ENCODE peak calls at places on chromosome 19, in ten cellular contexts. O, R, D, M, W, G, H, B, K and L are unnamed samples.

GRCh38 chr19:48152552-48152951 is 17.6 kb downstream of the LIG1 start:
- DNase-seq in O (peak), R (peak), D (peak), M (peak), W (peak), G (peak), H (peak), B (no peak), K (peak), L (peak)

GRCh38 chr19:37999309-38000213 is 92.6 kb downstream of the SIPA1L3 start:
- DNase-seq in O (peak), R (peak), D (no peak), M (peak), W (peak), G (no peak), H (no peak), B (peak), K (peak), L (peak)

GRCh38 chr19:41363753-41364545 is at the start of gene B9D2:
- DNase-seq in O (peak), R (peak), D (peak), M (peak), W (peak), G (peak), H (peak), B (peak), K (peak), L (peak)

GRCh38 chr19:13037161-13037560 is 41.9 kb downstream of the NFIX start:
- DNase-seq in O (peak), R (no peak), D (no peak), M (peak), W (peak), G (no peak), H (no peak), B (peak), K (peak), L (peak)

GRCh38 chr19:6086081-6086858 is 24.0 kb downstream of the RFX2 start:
- DNase-seq in O (no peak), R (no peak), D (no peak), M (peak), W (peak), G (no peak), H (no peak), B (no peak), K (peak), L (peak)

GRCh38 chr19:37903096-37903495 is 3.3 kb downstream of the WDR87 start:
- DNase-seq in O (no peak), R (no peak), D (no peak), M (no peak), W (no peak), G (no peak), H (no peak), B (no peak), K (no peak), L (no peak)

GRCh38 chr19:30344446-30345425 is 27.4 kb upstream of the ZNF536 start:
- DNase-seq in O (peak), R (no peak), D (no peak), M (no peak), W (no peak), G (no peak), H (no peak), B (no peak), K (peak), L (no peak)

GRCh38 chr19:16496613-16496983 is 404 bp downstream of the C19orf44 start:
- DNase-seq in O (no peak), R (peak), D (no peak), M (peak), W (peak), G (no peak), H (peak), B (no peak), K (peak), L (peak)

GRCh38 chr19:41940443-41941409 is 12.5 kb upstream of the ERFL start:
- DNase-seq in O (no peak), R (no peak), D (no peak), M (no peak), W (no peak), G (no peak), H (no peak), B (no peak), K (no peak), L (no peak)

GRCh38 chr19:45446295-45446694 is 21.5 kb upstream of the FOSB start:
- DNase-seq in O (peak), R (no peak), D (no peak), M (peak), W (no peak), G (no peak), H (no peak), B (no peak), K (peak), L (no peak)

GRCh38 chr19:2432131-2432848 is 4.9 kb upstream of the TIMM13 start:
- DNase-seq in O (no peak), R (no peak), D (no peak), M (no peak), W (no peak), G (no peak), H (no peak), B (peak), K (no peak), L (no peak)

GRCh38 chr19:48338253-48338755 is 13.0 kb downstream of the EMP3 start:
- DNase-seq in O (no peak), R (no peak), D (no peak), M (no peak), W (no peak), G (no peak), H (no peak), B (no peak), K (no peak), L (no peak)

GRCh38 chr19:3366761-3367571 is 583 bp downstream of the NFIC start:
- DNase-seq in O (peak), R (no peak), D (no peak), M (no peak), W (no peak), G (no peak), H (peak), B (peak), K (peak), L (no peak)

GRCh38 chr19:14120497-14120780 is 2.9 kb upstream of the PRKACA start:
- DNase-seq in O (no peak), R (no peak), D (no peak), M (no peak), W (no peak), G (no peak), H (no peak), B (no peak), K (no peak), L (no peak)

GRCh38 chr19:48290341-48290922 is 20.6 kb downstream of the ZNF114 start:
- DNase-seq in O (peak), R (no peak), D (no peak), M (no peak), W (peak), G (no peak), H (no peak), B (no peak), K (peak), L (peak)